ENCODE peak calls at places on chromosome 7, in four cellular contexts. One of them, this sample, is unnamed.

GRCh38 chr7:33807779-33808482 is 97.4 kb upstream of the BMPER start:
- DNase-seq in K562: peak; percentile 35
- DNase-seq in HL-60: no peak
- DNase-seq in GM12878: no peak
- DNase-seq in this sample: peak; percentile 2

GRCh38 chr7:112987171-112987570 is 99.5 kb downstream of the GPR85 start:
- DNase-seq in K562: no peak
- DNase-seq in HL-60: no peak
- DNase-seq in GM12878: no peak
- DNase-seq in this sample: no peak

GRCh38 chr7:37987732-37988131 is 67.3 kb downstream of the EPDR1 start:
- DNase-seq in K562: no peak
- DNase-seq in HL-60: no peak
- DNase-seq in GM12878: no peak
- DNase-seq in this sample: no peak

GRCh38 chr7:42574693-42575084 is 337.2 kb downstream of the C7orf25 start:
- DNase-seq in K562: no peak
- DNase-seq in HL-60: no peak
- DNase-seq in GM12878: no peak
- DNase-seq in this sample: no peak

GRCh38 chr7:44217133-44217714 is 16.4 kb downstream of the YKT6 start:
- DNase-seq in K562: no peak
- DNase-seq in HL-60: no peak
- DNase-seq in GM12878: no peak
- DNase-seq in this sample: no peak

GRCh38 chr7:118870187-118870586 is 645.7 kb downstream of the ANKRD7 start:
- DNase-seq in K562: no peak
- DNase-seq in HL-60: no peak
- DNase-seq in GM12878: no peak
- DNase-seq in this sample: no peak

GRCh38 chr7:17325364-17325763 is 26.9 kb downstream of the AHR start:
- DNase-seq in K562: no peak
- DNase-seq in HL-60: no peak
- DNase-seq in GM12878: no peak
- DNase-seq in this sample: no peak

GRCh38 chr7:15829689-15830088 is 143.2 kb upstream of the MEOX2 start:
- DNase-seq in K562: no peak
- DNase-seq in HL-60: no peak
- DNase-seq in GM12878: no peak
- DNase-seq in this sample: no peak

GRCh38 chr7:133300811-133301210 is 47.9 kb downstream of the EXOC4 start:
- DNase-seq in K562: no peak
- DNase-seq in HL-60: no peak
- DNase-seq in GM12878: no peak
- DNase-seq in this sample: no peak

GRCh38 chr7:47153076-47153475 is 428.8 kb downstream of the TNS3 start:
- DNase-seq in K562: no peak
- DNase-seq in HL-60: no peak
- DNase-seq in GM12878: no peak
- DNase-seq in this sample: no peak

GRCh38 chr7:36600869-36601530 is 123.3 kb downstream of the AOAH start:
- DNase-seq in K562: no peak
- DNase-seq in HL-60: no peak
- DNase-seq in GM12878: no peak
- DNase-seq in this sample: no peak

GRCh38 chr7:96188623-96188991 is 133.3 kb downstream of the SLC25A13 start:
- DNase-seq in K562: no peak
- DNase-seq in HL-60: no peak
- DNase-seq in GM12878: no peak
- DNase-seq in this sample: no peak

GRCh38 chr7:91248996-91249395 is 15.2 kb upstream of the FZD1 start:
- DNase-seq in K562: no peak
- DNase-seq in HL-60: no peak
- DNase-seq in GM12878: no peak
- DNase-seq in this sample: no peak

GRCh38 chr7:20647908-20648776 is 32.7 kb downstream of the ABCB5 start:
- DNase-seq in K562: peak; percentile 33
- DNase-seq in HL-60: no peak
- DNase-seq in GM12878: no peak
- DNase-seq in this sample: no peak

GRCh38 chr7:28360739-28361138 is 51.6 kb upstream of the CREB5 start:
- DNase-seq in K562: no peak
- DNase-seq in HL-60: no peak
- DNase-seq in GM12878: no peak
- DNase-seq in this sample: no peak

GRCh38 chr7:44608916-44609648 is 2.7 kb downstream of the OGDH start:
- DNase-seq in K562: no peak
- DNase-seq in HL-60: no peak
- DNase-seq in GM12878: no peak
- DNase-seq in this sample: no peak

GRCh38 chr7:3174515-3175318 is 126.3 kb upstream of the SDK1 start:
- DNase-seq in K562: no peak
- DNase-seq in HL-60: no peak
- DNase-seq in GM12878: no peak
- DNase-seq in this sample: no peak

GRCh38 chr7:140441519-140441918 is 37.7 kb downstream of the RAB19 start:
- DNase-seq in K562: no peak
- DNase-seq in HL-60: no peak
- DNase-seq in GM12878: no peak
- DNase-seq in this sample: no peak

GRCh38 chr7:157011333-157012112 is 1.1 kb upstream of the MNX1 start:
- DNase-seq in K562: no peak
- DNase-seq in HL-60: no peak
- DNase-seq in GM12878: no peak
- DNase-seq in this sample: no peak

GRCh38 chr7:7653568-7654187 is 13.1 kb downstream of the UMAD1 start:
- DNase-seq in K562: peak; percentile 42
- DNase-seq in HL-60: no peak
- DNase-seq in GM12878: peak; percentile 4
- DNase-seq in this sample: no peak

GRCh38 chr7:31975546-31975945 is 94.7 kb downstream of the PDE1C start:
- DNase-seq in K562: no peak
- DNase-seq in HL-60: no peak
- DNase-seq in GM12878: no peak
- DNase-seq in this sample: no peak

GRCh38 chr7:5094641-5095040 is 49.0 kb downstream of the RBAK start:
- DNase-seq in K562: no peak
- DNase-seq in HL-60: no peak
- DNase-seq in GM12878: no peak
- DNase-seq in this sample: no peak

GRCh38 chr7:8295638-8296361 is 33.8 kb upstream of the ICA1 start:
- DNase-seq in K562: peak; percentile 50
- DNase-seq in HL-60: peak; percentile 17
- DNase-seq in GM12878: peak; percentile 43
- DNase-seq in this sample: peak; percentile 37

GRCh38 chr7:27129729-27130539 is 623 bp downstream of the HOXA4 start:
- DNase-seq in K562: no peak
- DNase-seq in HL-60: no peak
- DNase-seq in GM12878: no peak
- DNase-seq in this sample: no peak

GRCh38 chr7:38756521-38756920 is 125.3 kb upstream of the AMPH start:
- DNase-seq in K562: no peak
- DNase-seq in HL-60: no peak
- DNase-seq in GM12878: no peak
- DNase-seq in this sample: no peak

GRCh38 chr7:44284216-44284615 is 41.2 kb downstream of the CAMK2B start:
- DNase-seq in K562: no peak
- DNase-seq in HL-60: no peak
- DNase-seq in GM12878: no peak
- DNase-seq in this sample: no peak

GRCh38 chr7:133940368-133940767 is 186.8 kb upstream of the LRGUK start:
- DNase-seq in K562: no peak
- DNase-seq in HL-60: no peak
- DNase-seq in GM12878: no peak
- DNase-seq in this sample: no peak

GRCh38 chr7:23873306-23873705 is 163.3 kb downstream of the STK31 start:
- DNase-seq in K562: no peak
- DNase-seq in HL-60: no peak
- DNase-seq in GM12878: no peak
- DNase-seq in this sample: no peak

GRCh38 chr7:28855538-28856217 is 102.5 kb downstream of the TRIL start:
- DNase-seq in K562: no peak
- DNase-seq in HL-60: no peak
- DNase-seq in GM12878: no peak
- DNase-seq in this sample: no peak

GRCh38 chr7:89029864-89030263 is 234.3 kb upstream of the TEX47 start:
- DNase-seq in K562: no peak
- DNase-seq in HL-60: no peak
- DNase-seq in GM12878: no peak
- DNase-seq in this sample: no peak

DNA sequence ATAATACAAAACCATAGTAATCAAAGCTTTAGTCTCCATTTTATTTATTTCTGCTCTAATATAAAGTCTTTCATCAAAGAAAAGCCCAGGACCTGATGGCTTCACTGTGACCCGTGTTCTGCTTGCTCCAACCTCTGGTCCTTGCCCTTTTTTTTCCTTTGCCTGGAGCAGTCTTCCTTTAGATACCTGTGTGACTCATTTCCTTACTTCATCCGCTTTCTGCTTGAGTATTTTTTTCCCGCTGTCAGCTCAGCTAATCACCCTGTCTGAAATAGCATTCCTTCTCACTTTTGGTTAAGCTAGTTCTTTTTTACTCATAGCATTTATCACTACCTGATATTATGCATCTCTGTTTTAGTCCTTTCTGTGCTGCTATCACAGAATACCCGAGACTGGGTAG is 194.8 kb downstream of the ABCA13 start:
- DNase-seq in K562: no peak
- DNase-seq in HL-60: no peak
- DNase-seq in GM12878: no peak
- DNase-seq in this sample: no peak
- TF ChIP-seq SPI1 in K562: no peak
- TF ChIP-seq SPI1 in HL-60: no peak
- TF ChIP-seq SPI1 in GM12878: no peak
- TF ChIP-seq SPI1 in this sample: no peak

GRCh38 chr7:1158203-1159126 is 1.5 kb downstream of the ZFAND2A start:
- DNase-seq in K562: peak; percentile 29
- DNase-seq in HL-60: no peak
- DNase-seq in GM12878: no peak
- DNase-seq in this sample: no peak

GRCh38 chr7:1156782-1157535 is 3.0 kb downstream of the ZFAND2A start:
- DNase-seq in K562: peak; percentile 19
- DNase-seq in HL-60: no peak
- DNase-seq in GM12878: no peak
- DNase-seq in this sample: no peak

GRCh38 chr7:1163121-1163520 is 3.1 kb upstream of the ZFAND2A start:
- DNase-seq in K562: no peak
- DNase-seq in HL-60: no peak
- DNase-seq in GM12878: no peak
- DNase-seq in this sample: no peak

GRCh38 chr7:1159933-1160664 is at the start of gene ZFAND2A:
- DNase-seq in K562: peak; percentile 97
- DNase-seq in HL-60: peak; percentile 93
- DNase-seq in GM12878: peak; percentile 79
- DNase-seq in this sample: peak; percentile 100

DNA sequence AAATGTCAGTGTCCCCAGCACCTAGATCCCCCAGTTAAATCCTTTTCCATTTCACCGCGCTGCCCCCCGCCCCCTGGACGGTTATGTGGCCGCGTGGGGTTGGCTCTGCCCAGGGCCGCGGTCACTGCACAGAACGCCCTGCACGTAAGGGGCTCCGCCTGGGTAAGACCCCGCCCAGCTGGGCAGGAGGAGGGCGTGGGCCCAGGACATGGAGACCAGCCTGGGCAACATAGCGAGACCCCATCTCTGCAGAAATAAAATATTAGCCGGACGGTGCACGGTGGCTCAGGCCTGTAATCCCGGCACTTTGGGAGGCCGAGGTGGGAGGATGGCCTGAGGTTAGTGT is 642 bp upstream of the ZFAND2A start:
- DNase-seq in K562: peak; percentile 73
- DNase-seq in HL-60: no peak
- DNase-seq in GM12878: no peak
- DNase-seq in this sample: no peak
- TF ChIP-seq SPI1 in K562: no peak
- TF ChIP-seq SPI1 in HL-60: no peak
- TF ChIP-seq SPI1 in GM12878: no peak
- TF ChIP-seq SPI1 in this sample: no peak

GRCh38 chr7:128137096-128137655 is 103.9 kb upstream of the LEP start:
- DNase-seq in K562: no peak
- DNase-seq in HL-60: peak; percentile 41
- DNase-seq in GM12878: no peak
- DNase-seq in this sample: no peak
- TF ChIP-seq SPI1 in K562: no peak
- TF ChIP-seq SPI1 in HL-60: no peak
- TF ChIP-seq SPI1 in GM12878: no peak
- TF ChIP-seq SPI1 in this sample: no peak

DNA sequence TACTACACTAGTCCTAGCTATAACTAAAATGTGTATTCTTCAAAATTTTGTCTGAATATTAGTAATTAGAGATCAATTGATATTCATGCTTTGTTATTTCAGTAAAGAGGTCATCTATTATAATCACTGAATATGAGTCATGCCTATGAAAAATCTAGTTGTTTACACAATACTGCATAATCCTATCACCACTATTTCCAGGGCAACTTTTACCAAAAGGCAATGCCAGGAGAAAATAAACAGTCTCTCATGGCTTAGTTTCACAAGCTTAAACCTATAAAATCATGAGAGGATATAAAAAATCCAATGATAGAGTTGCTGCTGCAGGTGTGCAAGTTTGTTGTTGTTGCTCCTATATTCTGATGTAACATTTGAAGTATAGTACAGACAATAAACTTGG is 149.9 kb upstream of the COL1A2 start:
- DNase-seq in K562: no peak
- DNase-seq in HL-60: no peak
- DNase-seq in GM12878: no peak
- DNase-seq in this sample: no peak
- TF ChIP-seq SPI1 in K562: no peak
- TF ChIP-seq SPI1 in HL-60: no peak
- TF ChIP-seq SPI1 in GM12878: no peak
- TF ChIP-seq SPI1 in this sample: no peak

GRCh38 chr7:136953386-136953785 is 84.9 kb downstream of the CHRM2 start:
- DNase-seq in K562: no peak
- DNase-seq in HL-60: no peak
- DNase-seq in GM12878: no peak
- DNase-seq in this sample: no peak
- TF ChIP-seq SPI1 in K562: no peak
- TF ChIP-seq SPI1 in HL-60: no peak
- TF ChIP-seq SPI1 in GM12878: no peak
- TF ChIP-seq SPI1 in this sample: no peak